ENCODE peak calls at places on chromosomes 1 and 21, in five cellular contexts. One of them, this sample, is unnamed.

GRCh38 chr1:145990249-145991097 is 5.9 kb downstream of the TXNIP start:
- DNase-seq in neural progenitor cell: no peak
- DNase-seq in tibial nerve: no peak
- DNase-seq in heart left ventricle: peak; percentile 52
- DNase-seq in lower lobe of right lung: peak; percentile 63
- DNase-seq in this sample: no peak

GRCh38 chr1:83554174-83554573 is 444.8 kb downstream of the TTLL7 start:
- DNase-seq in neural progenitor cell: peak; percentile 14
- DNase-seq in lower lobe of right lung: no peak
- DNase-seq in tibial nerve: no peak
- DNase-seq in heart left ventricle: peak; percentile 26
- DNase-seq in this sample: peak; percentile 15

GRCh38 chr21:37916795-37917142 is 512 bp upstream of the KCNJ6 start:
- DNase-seq in lower lobe of right lung: no peak
- DNase-seq in tibial nerve: no peak
- DNase-seq in heart left ventricle: no peak
- DNase-seq in neural progenitor cell: peak; percentile 85
- DNase-seq in this sample: peak; percentile 92

GRCh38 chr21:31136891-31137290 is 98.6 kb upstream of the KRTAP19-8 start:
- DNase-seq in tibial nerve: no peak
- DNase-seq in neural progenitor cell: no peak
- DNase-seq in heart left ventricle: no peak
- DNase-seq in lower lobe of right lung: no peak
- DNase-seq in this sample: no peak

GRCh38 chr1:239126881-239127280 is 259.5 kb upstream of the CHRM3 start:
- DNase-seq in tibial nerve: no peak
- DNase-seq in lower lobe of right lung: no peak
- DNase-seq in neural progenitor cell: no peak
- DNase-seq in heart left ventricle: no peak
- DNase-seq in this sample: no peak

GRCh38 chr1:118247593-118247992 is 62.6 kb upstream of the SPAG17 start:
- DNase-seq in neural progenitor cell: peak; percentile 60
- DNase-seq in tibial nerve: no peak
- DNase-seq in heart left ventricle: no peak
- DNase-seq in lower lobe of right lung: no peak
- DNase-seq in this sample: peak; percentile 13

GRCh38 chr1:95451054-95451453 is 217.0 kb downstream of the RWDD3 start:
- DNase-seq in neural progenitor cell: peak; percentile 47
- DNase-seq in lower lobe of right lung: no peak
- DNase-seq in tibial nerve: no peak
- DNase-seq in heart left ventricle: no peak
- DNase-seq in this sample: no peak

GRCh38 chr1:174990382-174990999 is 9.3 kb upstream of the CACYBP start:
- DNase-seq in neural progenitor cell: no peak
- DNase-seq in lower lobe of right lung: no peak
- DNase-seq in heart left ventricle: no peak
- DNase-seq in tibial nerve: no peak
- DNase-seq in this sample: no peak

GRCh38 chr1:229199261-229199850 is 71.6 kb upstream of the RAB4A start:
- DNase-seq in tibial nerve: no peak
- DNase-seq in neural progenitor cell: no peak
- DNase-seq in heart left ventricle: no peak
- DNase-seq in lower lobe of right lung: no peak
- DNase-seq in this sample: peak; percentile 41

GRCh38 chr1:172143384-172144025 is 277.0 kb upstream of the C1orf105 start:
- DNase-seq in tibial nerve: no peak
- DNase-seq in lower lobe of right lung: no peak
- DNase-seq in heart left ventricle: no peak
- DNase-seq in neural progenitor cell: no peak
- DNase-seq in this sample: no peak

GRCh38 chr1:54995835-54996234 is 2.9 kb upstream of the BSND start:
- DNase-seq in heart left ventricle: no peak
- DNase-seq in tibial nerve: no peak
- DNase-seq in neural progenitor cell: no peak
- DNase-seq in lower lobe of right lung: no peak
- DNase-seq in this sample: no peak

GRCh38 chr1:54997711-54997986 is 1.1 kb upstream of the BSND start:
- DNase-seq in tibial nerve: no peak
- DNase-seq in neural progenitor cell: no peak
- DNase-seq in lower lobe of right lung: no peak
- DNase-seq in heart left ventricle: no peak
- DNase-seq in this sample: peak; percentile 86

GRCh38 chr1:54995013-54995760 is 3.5 kb upstream of the BSND start:
- DNase-seq in tibial nerve: no peak
- DNase-seq in heart left ventricle: no peak
- DNase-seq in neural progenitor cell: no peak
- DNase-seq in lower lobe of right lung: no peak
- DNase-seq in this sample: peak; percentile 70

GRCh38 chr1:54996869-54997710 is 1.6 kb upstream of the BSND start:
- DNase-seq in lower lobe of right lung: no peak
- DNase-seq in tibial nerve: no peak
- DNase-seq in heart left ventricle: no peak
- DNase-seq in neural progenitor cell: peak; percentile 48
- DNase-seq in this sample: peak; percentile 82

DNA sequence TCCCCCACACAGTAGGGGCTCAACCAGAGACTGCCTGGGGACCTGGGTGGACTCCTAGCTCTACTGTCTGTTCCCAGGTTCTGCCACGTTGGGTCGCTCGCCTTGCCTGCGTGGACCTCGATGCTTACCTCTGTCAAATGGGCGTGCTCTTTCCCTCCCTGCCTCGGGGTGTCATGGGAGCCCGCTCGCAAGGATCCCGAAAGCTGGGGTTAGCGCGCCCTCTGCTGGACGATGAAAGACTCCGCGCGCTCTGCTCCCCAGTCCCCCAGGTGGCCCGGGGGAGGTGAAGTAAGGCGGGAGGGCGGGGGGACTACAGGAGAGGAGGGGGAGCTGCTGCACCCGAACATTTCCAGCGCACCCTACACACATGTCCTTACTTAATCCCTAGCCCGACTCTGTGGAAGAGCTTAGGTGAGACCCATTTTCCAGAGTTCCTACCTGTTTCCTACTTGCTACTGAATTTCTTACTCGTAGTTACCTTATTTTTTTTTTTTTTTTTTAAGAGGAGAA is 2.3 kb upstream of the BSND start:
- DNase-seq in lower lobe of right lung: peak; percentile 80
- DNase-seq in neural progenitor cell: peak; percentile 89
- DNase-seq in heart left ventricle: peak; percentile 72
- DNase-seq in tibial nerve: peak; percentile 21
- DNase-seq in this sample: peak; percentile 98
- H3K4me3 ChIP-seq in lower lobe of right lung: no peak overlapping the region
- H3K4me3 ChIP-seq in neural progenitor cell: peak overlapping the region; percentile 47
- H3K4me3 ChIP-seq in heart left ventricle: no peak overlapping the region
- H3K4me3 ChIP-seq in tibial nerve: no peak overlapping the region
- H3K4me3 ChIP-seq in this sample: peak overlapping the region; percentile 42

GRCh38 chr1:183061194-183061593 is 38.0 kb downstream of the LAMC1 start:
- DNase-seq in lower lobe of right lung: no peak
- DNase-seq in tibial nerve: no peak
- DNase-seq in heart left ventricle: no peak
- DNase-seq in neural progenitor cell: no peak
- DNase-seq in this sample: no peak
- H3K4me3 ChIP-seq in lower lobe of right lung: no peak overlapping the region
- H3K4me3 ChIP-seq in tibial nerve: no peak overlapping the region
- H3K4me3 ChIP-seq in heart left ventricle: no peak overlapping the region
- H3K4me3 ChIP-seq in neural progenitor cell: no peak overlapping the region
- H3K4me3 ChIP-seq in this sample: no peak overlapping the region

GRCh38 chr1:115764541-115764940 is 4.0 kb downstream of the CASQ2 start:
- DNase-seq in tibial nerve: no peak
- DNase-seq in heart left ventricle: no peak
- DNase-seq in neural progenitor cell: peak; percentile 62
- DNase-seq in lower lobe of right lung: no peak
- DNase-seq in this sample: peak; percentile 41
- H3K4me3 ChIP-seq in tibial nerve: no peak overlapping the region
- H3K4me3 ChIP-seq in heart left ventricle: peak overlapping the region; percentile 63
- H3K4me3 ChIP-seq in neural progenitor cell: no peak overlapping the region
- H3K4me3 ChIP-seq in lower lobe of right lung: no peak overlapping the region
- H3K4me3 ChIP-seq in this sample: no peak overlapping the region

DNA sequence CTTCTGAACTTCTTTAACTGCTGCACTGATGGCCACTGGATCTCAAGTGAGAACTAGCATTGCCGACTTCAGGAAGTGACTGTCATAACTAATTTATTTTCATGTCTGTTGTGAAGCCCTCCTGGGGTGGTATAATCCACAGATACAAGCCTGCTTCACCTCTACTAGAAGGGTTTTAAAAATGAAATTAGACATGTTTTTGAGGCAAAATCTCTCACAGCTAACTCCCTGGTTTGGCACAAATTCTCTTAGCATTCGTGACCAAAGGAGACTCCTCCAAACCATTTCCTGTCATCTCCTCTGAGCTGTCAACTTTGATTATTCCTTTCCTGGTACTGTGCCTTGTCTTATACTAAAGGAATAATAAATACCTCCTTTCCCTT is 274.5 kb downstream of the RRAGC start:
- DNase-seq in lower lobe of right lung: no peak
- DNase-seq in tibial nerve: no peak
- DNase-seq in heart left ventricle: no peak
- DNase-seq in neural progenitor cell: no peak
- DNase-seq in this sample: no peak
- H3K4me3 ChIP-seq in lower lobe of right lung: no peak overlapping the region
- H3K4me3 ChIP-seq in tibial nerve: no peak overlapping the region
- H3K4me3 ChIP-seq in heart left ventricle: no peak overlapping the region
- H3K4me3 ChIP-seq in neural progenitor cell: no peak overlapping the region
- H3K4me3 ChIP-seq in this sample: no peak overlapping the region

GRCh38 chr1:198667186-198667585 is 28.3 kb downstream of the PTPRC start:
- DNase-seq in tibial nerve: no peak
- DNase-seq in neural progenitor cell: no peak
- DNase-seq in heart left ventricle: no peak
- DNase-seq in lower lobe of right lung: no peak
- DNase-seq in this sample: no peak
- H3K4me3 ChIP-seq in tibial nerve: no peak overlapping the region
- H3K4me3 ChIP-seq in neural progenitor cell: no peak overlapping the region
- H3K4me3 ChIP-seq in heart left ventricle: no peak overlapping the region
- H3K4me3 ChIP-seq in lower lobe of right lung: no peak overlapping the region
- H3K4me3 ChIP-seq in this sample: no peak overlapping the region

DNA sequence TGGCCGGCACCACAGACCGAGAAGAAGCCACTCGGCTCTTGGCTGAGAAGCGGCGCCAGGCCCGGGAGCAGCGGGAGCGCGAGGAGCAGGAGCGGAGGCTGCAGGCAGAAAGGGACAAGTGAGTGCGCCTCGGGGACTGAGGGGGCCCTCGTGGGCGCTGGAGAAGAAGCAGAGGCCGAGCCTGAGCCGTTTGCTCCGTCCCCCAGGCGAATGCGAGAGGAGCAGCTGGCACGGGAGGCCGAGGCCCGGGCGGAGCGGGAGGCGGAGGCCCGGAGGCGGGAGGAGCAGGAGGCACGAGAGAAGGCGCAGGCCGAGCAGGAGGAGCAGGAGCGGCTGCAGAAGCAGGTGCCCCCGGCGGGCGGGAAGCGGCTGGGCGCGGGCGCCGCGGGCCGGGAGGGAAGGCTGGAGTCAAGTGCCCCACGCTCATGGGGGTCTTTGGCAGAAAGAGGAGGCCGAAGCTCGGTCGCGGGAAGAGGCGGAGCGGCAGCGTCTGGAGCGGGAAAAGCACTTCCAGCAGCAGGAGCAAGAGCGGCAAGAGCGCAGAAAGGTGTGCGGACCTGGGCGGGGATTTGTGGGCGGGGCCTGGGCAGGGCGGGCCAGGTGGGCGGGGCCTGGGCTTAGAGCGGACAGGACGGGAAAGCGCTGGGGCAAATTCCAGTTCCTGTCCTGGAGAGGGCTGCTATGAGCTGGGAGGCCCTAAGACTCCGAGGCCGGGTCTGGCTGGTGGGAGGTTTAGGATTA is 22.7 kb downstream of the MAP7D1 start:
- DNase-seq in lower lobe of right lung: peak; percentile 74
- DNase-seq in heart left ventricle: peak; percentile 57
- DNase-seq in neural progenitor cell: peak; percentile 93
- DNase-seq in tibial nerve: no peak
- DNase-seq in this sample: peak; percentile 98
- H3K4me3 ChIP-seq in lower lobe of right lung: peak overlapping the region; percentile 31
- H3K4me3 ChIP-seq in heart left ventricle: no peak overlapping the region
- H3K4me3 ChIP-seq in neural progenitor cell: peak overlapping the region; percentile 20
- H3K4me3 ChIP-seq in tibial nerve: no peak overlapping the region
- H3K4me3 ChIP-seq in this sample: peak overlapping the region; percentile 60

GRCh38 chr21:45612096-45613019 is 31.2 kb upstream of the PCBP3 start:
- DNase-seq in heart left ventricle: no peak
- DNase-seq in lower lobe of right lung: no peak
- DNase-seq in neural progenitor cell: no peak
- DNase-seq in tibial nerve: no peak
- DNase-seq in this sample: no peak

GRCh38 chr21:45617021-45617930 is 26.2 kb upstream of the PCBP3 start:
- DNase-seq in lower lobe of right lung: no peak
- DNase-seq in heart left ventricle: no peak
- DNase-seq in neural progenitor cell: peak; percentile 31
- DNase-seq in tibial nerve: no peak
- DNase-seq in this sample: peak; percentile 69

GRCh38 chr21:45613881-45614280 is 29.6 kb upstream of the PCBP3 start:
- DNase-seq in neural progenitor cell: no peak
- DNase-seq in tibial nerve: no peak
- DNase-seq in heart left ventricle: no peak
- DNase-seq in lower lobe of right lung: no peak
- DNase-seq in this sample: no peak

GRCh38 chr21:45613396-45613795 is 30.1 kb upstream of the PCBP3 start:
- DNase-seq in lower lobe of right lung: no peak
- DNase-seq in tibial nerve: no peak
- DNase-seq in neural progenitor cell: no peak
- DNase-seq in heart left ventricle: no peak
- DNase-seq in this sample: no peak

GRCh38 chr21:45615145-45615711 is 28.3 kb upstream of the PCBP3 start:
- DNase-seq in heart left ventricle: no peak
- DNase-seq in tibial nerve: no peak
- DNase-seq in neural progenitor cell: no peak
- DNase-seq in lower lobe of right lung: no peak
- DNase-seq in this sample: peak; percentile 48
- H3K4me3 ChIP-seq in heart left ventricle: no peak overlapping the region
- H3K4me3 ChIP-seq in tibial nerve: no peak overlapping the region
- H3K4me3 ChIP-seq in neural progenitor cell: no peak overlapping the region
- H3K4me3 ChIP-seq in lower lobe of right lung: no peak overlapping the region
- H3K4me3 ChIP-seq in this sample: no peak overlapping the region

GRCh38 chr1:202013601-202014000 is 3.2 kb downstream of the ELF3 start:
- DNase-seq in tibial nerve: no peak
- DNase-seq in neural progenitor cell: no peak
- DNase-seq in lower lobe of right lung: no peak
- DNase-seq in heart left ventricle: no peak
- DNase-seq in this sample: no peak
- H3K4me3 ChIP-seq in tibial nerve: no peak overlapping the region
- H3K4me3 ChIP-seq in neural progenitor cell: no peak overlapping the region
- H3K4me3 ChIP-seq in lower lobe of right lung: peak overlapping the region; percentile 57
- H3K4me3 ChIP-seq in heart left ventricle: no peak overlapping the region
- H3K4me3 ChIP-seq in this sample: no peak overlapping the region

DNA sequence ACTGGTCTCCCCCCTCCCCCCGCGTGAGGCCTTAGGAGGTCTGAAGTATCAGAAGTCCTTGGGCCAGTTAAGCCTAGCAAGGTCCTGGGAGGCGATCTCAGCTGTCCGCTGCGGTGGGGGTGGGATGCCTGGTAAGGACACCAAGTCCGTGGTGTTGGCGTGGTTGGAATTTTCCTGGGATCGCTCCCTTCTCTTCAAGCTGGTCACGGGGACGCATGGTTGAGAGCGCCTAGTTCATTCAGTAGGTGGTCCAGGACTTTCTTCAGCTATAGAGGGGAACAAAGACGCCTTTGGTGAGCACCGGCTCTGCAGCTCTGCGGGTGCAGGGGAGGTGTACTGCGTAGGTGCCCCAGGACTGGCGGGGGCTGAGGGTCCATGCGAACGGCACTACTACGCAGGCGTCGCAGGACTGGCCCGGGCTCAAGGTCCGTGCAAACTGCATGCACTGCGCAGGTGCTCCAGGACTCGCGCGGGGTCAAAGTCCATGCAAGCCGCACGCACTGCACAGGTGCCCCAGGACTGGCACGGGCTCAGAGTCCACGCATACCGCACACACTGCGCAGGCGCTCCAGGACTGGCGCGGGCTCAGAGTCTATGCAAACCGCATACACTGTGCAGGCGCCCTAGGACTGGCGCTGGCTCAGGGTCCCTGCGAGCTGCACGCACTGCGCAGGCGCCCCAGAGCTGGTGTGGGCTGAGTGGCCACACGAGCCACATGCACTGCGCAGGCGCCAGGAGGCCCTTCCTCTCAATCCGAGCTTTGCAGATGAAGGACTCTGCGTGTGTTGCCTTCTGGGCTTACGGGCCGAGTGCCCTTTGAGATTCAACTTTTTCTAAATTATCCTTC is 36.6 kb upstream of the HMGN1 start:
- DNase-seq in tibial nerve: peak; percentile 38
- DNase-seq in lower lobe of right lung: peak; percentile 90
- DNase-seq in heart left ventricle: peak; percentile 89
- DNase-seq in neural progenitor cell: no peak
- DNase-seq in this sample: no peak
- H3K4me3 ChIP-seq in tibial nerve: peak overlapping the region; percentile 28
- H3K4me3 ChIP-seq in lower lobe of right lung: peak overlapping the region; percentile 59
- H3K4me3 ChIP-seq in heart left ventricle: peak overlapping the region; percentile 51
- H3K4me3 ChIP-seq in neural progenitor cell: no peak overlapping the region
- H3K4me3 ChIP-seq in this sample: no peak overlapping the region